ENCODE peak calls at places on chromosomes 2 and 18, in four cellular contexts. I is A549, B is GM12878, T is K562. V is an unnamed sample.

GRCh38 chr2:85713836-85714235 is 19.7 kb downstream of the GNLY start:
- DNase-seq in I (no peak), B (no peak), T (no peak), V (no peak)

GRCh38 chr2:196991061-196991460 is 64.6 kb upstream of the PGAP1 start:
- DNase-seq in I (no peak), B (no peak), T (no peak), V (no peak)

GRCh38 chr2:239266779-239267410 is 133.9 kb downstream of the HDAC4 start:
- DNase-seq in I (no peak), B (no peak), T (no peak), V (no peak)

GRCh38 chr18:57947117-57947516 is 96.9 kb upstream of the NEDD4L start:
- DNase-seq in I (no peak), B (no peak), T (no peak), V (no peak)

GRCh38 chr2:11103984-11104793 is 51.1 kb upstream of the SLC66A3 start:
- DNase-seq in I (no peak), B (peak), T (no peak), V (no peak)

GRCh38 chr2:174438146-174438886 is 42.8 kb downstream of the SCRN3 start:
- DNase-seq in I (no peak), B (no peak), T (no peak), V (no peak)

GRCh38 chr18:53416985-53417384 is 807.5 kb downstream of the MBD2 start:
- DNase-seq in I (no peak), B (no peak), T (no peak), V (no peak)

GRCh38 chr2:38030590-38031326 is 45.2 kb downstream of the CYP1B1 start:
- DNase-seq in I (no peak), B (no peak), T (no peak), V (no peak)

GRCh38 chr18:57390044-57390443 is 37.7 kb downstream of the ST8SIA3 start:
- DNase-seq in I (no peak), B (no peak), T (no peak), V (no peak)

GRCh38 chr2:69718338-69718965 is 23.5 kb upstream of the ANXA4 start:
- DNase-seq in I (no peak), B (no peak), T (no peak), V (no peak)

GRCh38 chr2:207683879-207684627 is 27.4 kb upstream of the CCNYL1 start:
- DNase-seq in I (peak), B (no peak), T (no peak), V (peak)

GRCh38 chr2:217356142-217356541 is 496.3 kb upstream of the TNP1 start:
- DNase-seq in I (no peak), B (no peak), T (no peak), V (no peak)

GRCh38 chr2:9099341-9099751 is 95.9 kb upstream of the MBOAT2 start:
- DNase-seq in I (no peak), B (peak), T (no peak), V (peak)

GRCh38 chr2:165357758-165358157 is 111.7 kb upstream of the CSRNP3 start:
- DNase-seq in I (no peak), B (peak), T (no peak), V (no peak)

GRCh38 chr2:172098650-172099471 is 3.8 kb downstream of the DLX2 start:
- DNase-seq in I (peak), B (no peak), T (peak), V (peak)

DNA sequence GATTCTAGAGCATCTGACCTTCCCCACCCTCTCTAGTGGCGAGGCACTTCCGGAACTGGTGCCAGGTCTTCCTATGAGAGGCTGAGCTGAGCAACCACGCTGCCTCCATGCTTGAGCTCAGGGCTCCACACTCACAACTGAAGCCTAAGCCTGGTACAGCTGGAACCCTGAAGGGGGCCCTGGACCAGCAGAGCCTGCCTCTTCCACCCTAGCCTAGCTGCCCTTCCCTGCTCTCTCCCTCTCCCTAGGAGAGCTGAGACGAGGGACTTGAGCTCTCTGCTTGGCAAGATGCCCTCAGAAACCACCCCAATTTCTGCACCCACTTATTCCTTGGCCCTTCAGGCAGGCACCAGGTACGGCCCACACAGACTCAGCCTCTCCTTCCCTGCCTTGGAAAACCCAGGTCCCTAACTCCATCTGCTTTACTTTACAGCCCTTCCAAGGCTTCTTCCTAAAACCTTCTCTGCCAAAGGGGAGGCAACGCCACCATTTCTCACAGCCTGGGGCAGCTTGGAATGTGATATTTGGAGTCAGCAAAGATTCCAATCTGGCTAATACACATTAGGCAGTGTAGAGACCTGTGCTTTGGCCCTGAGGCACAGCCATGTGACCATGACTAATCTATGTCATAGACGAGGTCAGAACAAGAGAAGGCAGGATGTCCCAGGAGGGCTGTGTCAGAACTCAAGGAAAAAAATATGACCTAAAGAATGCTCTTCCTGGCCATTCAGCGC is 18.8 kb downstream of the COX7A2L start:
- DNase-seq in I (no peak), B (no peak), T (no peak), V (peak)
- TF ChIP-seq ESRRA in I (no peak), B (no peak), T (no peak), V (no peak)

GRCh38 chr18:22339913-22340312 is 77.8 kb downstream of the CTAGE1 start:
- DNase-seq in I (no peak), B (no peak), T (no peak), V (no peak)

GRCh38 chr18:22335644-22336275 is 82.0 kb downstream of the CTAGE1 start:
- DNase-seq in I (no peak), B (no peak), T (no peak), V (no peak)

GRCh38 chr18:22336406-22336805 is 81.3 kb downstream of the CTAGE1 start:
- DNase-seq in I (no peak), B (no peak), T (no peak), V (no peak)

GRCh38 chr18:22337878-22338277 is 79.8 kb downstream of the CTAGE1 start:
- DNase-seq in I (no peak), B (no peak), T (no peak), V (no peak)

GRCh38 chr18:22337311-22337710 is 80.4 kb downstream of the CTAGE1 start:
- DNase-seq in I (no peak), B (no peak), T (no peak), V (no peak)
- TF ChIP-seq CHD2 in I (no peak), B (no peak), T (no peak), V (no peak)

GRCh38 chr2:206031950-206032567 is 53.9 kb downstream of the INO80D start:
- DNase-seq in I (no peak), B (no peak), T (no peak), V (no peak)
- TF ChIP-seq ESRRA in I (no peak), B (no peak), T (no peak), V (no peak)

GRCh38 chr2:19140463-19141208 is 217.8 kb downstream of the OSR1 start:
- DNase-seq in I (peak), B (no peak), T (no peak), V (peak)
- TF ChIP-seq CHD2 in I (no peak), B (no peak), T (no peak), V (no peak)

GRCh38 chr2:121776885-121777698 is 21.6 kb downstream of the TSN start:
- DNase-seq in I (no peak), B (no peak), T (no peak), V (no peak)
- TF ChIP-seq ESRRA in I (no peak), B (no peak), T (no peak), V (no peak)

GRCh38 chr2:205892141-205893064 is 193.6 kb downstream of the INO80D start:
- DNase-seq in I (no peak), B (no peak), T (no peak), V (peak)
- TF ChIP-seq CHD2 in I (no peak), B (no peak), T (no peak), V (no peak)

GRCh38 chr18:7616661-7617060 is 49.5 kb downstream of the PTPRM start:
- DNase-seq in I (no peak), B (no peak), T (no peak), V (no peak)

GRCh38 chr18:7617738-7618422 is 50.8 kb downstream of the PTPRM start:
- DNase-seq in I (no peak), B (no peak), T (no peak), V (no peak)

GRCh38 chr18:7618821-7619410 is 51.8 kb downstream of the PTPRM start:
- DNase-seq in I (no peak), B (no peak), T (no peak), V (no peak)

GRCh38 chr18:7615840-7616239 is 48.7 kb downstream of the PTPRM start:
- DNase-seq in I (no peak), B (no peak), T (no peak), V (no peak)

DNA sequence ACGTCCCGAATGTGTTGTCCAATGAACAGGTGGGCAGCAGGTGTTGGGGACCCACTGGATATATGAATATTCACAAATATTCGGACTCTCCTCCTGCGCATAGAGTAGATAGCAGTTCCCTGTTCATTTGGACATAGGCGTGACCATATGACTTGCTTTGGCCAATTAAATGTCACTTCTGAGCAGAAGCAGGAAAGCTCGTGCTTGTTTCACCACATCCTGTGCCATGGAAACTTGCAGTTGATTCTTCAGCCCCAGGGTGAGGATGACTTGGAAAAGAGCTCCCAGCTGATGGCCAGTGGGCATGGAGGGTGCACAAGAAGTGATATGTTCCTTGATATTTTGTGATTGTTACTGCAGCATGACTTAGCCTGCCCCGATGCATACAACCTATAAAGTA is 52.6 kb downstream of the PTPRM start:
- DNase-seq in I (no peak), B (no peak), T (no peak), V (no peak)
- TF ChIP-seq ESRRA in I (no peak), B (no peak), T (no peak), V (no peak)

GRCh38 chr2:19073522-19073921 is 284.9 kb downstream of the OSR1 start:
- DNase-seq in I (peak), B (no peak), T (no peak), V (peak)
- TF ChIP-seq CHD2 in I (no peak), B (no peak), T (no peak), V (no peak)

GRCh38 chr2:54148391-54148790 is 33.0 kb downstream of the ACYP2 start:
- DNase-seq in I (no peak), B (no peak), T (no peak), V (no peak)

GRCh38 chr2:54139210-54139609 is 23.8 kb downstream of the ACYP2 start:
- DNase-seq in I (no peak), B (no peak), T (no peak), V (peak)

DNA sequence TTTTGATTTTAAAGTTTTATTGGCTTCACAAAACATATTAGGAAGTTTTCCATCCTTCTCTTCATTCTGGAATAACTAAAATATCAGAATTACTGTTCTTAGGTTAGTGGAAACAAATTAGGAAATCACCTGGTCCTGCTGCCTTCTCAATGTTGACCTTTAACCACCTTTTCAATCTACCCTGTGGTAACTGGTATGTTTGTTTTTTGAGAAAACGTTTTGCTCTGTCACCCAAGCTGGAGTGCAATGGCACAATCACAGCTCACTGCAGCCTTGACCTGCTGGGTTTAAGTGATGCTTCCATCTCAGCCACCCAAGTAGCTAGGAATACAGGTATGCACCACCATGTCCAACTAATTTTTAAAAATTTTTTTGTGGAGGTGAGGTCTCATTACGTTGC is 28.4 kb downstream of the ACYP2 start:
- DNase-seq in I (no peak), B (no peak), T (no peak), V (peak)
- TF ChIP-seq ESRRA in I (no peak), B (no peak), T (no peak), V (no peak)